ENCODE peak calls at places on chromosomes 12 and 14, in eight cellular contexts. Q is GM23338, G is transverse colon, X is GM12892, L is upper lobe of left lung, O is HepG2, V is stomach, N is suprapubic skin. Y is an unnamed sample.

GRCh38 chr12:133130808-133131128 is 341 bp downstream of the ZNF10 start:
- DNase-seq in V (peak; percentile 32), X (no peak), O (no peak), Q (no peak), L (peak; percentile 23), N (peak; percentile 66), G (peak; percentile 45), Y (peak; percentile 87)

GRCh38 chr12:23236056-23236455 is 611.1 kb downstream of the ETNK1 start:
- DNase-seq in N (no peak), G (no peak), V (no peak), Q (no peak), X (no peak), L (no peak), O (peak; percentile 53), Y (no peak)

GRCh38 chr12:2198088-2198501 is 145.3 kb downstream of the CACNA1C start:
- DNase-seq in N (no peak), G (no peak), O (no peak), L (no peak), V (no peak), X (no peak), Q (peak; percentile 88), Y (no peak)

GRCh38 chr12:106837782-106838181 is 63.3 kb downstream of the RIC8B start:
- DNase-seq in X (no peak), N (no peak), O (no peak), Q (no peak), L (no peak), G (peak; percentile 22), V (no peak), Y (no peak)

GRCh38 chr14:104421892-104422291 is 157.7 kb upstream of the C14orf180 start:
- DNase-seq in O (no peak), X (no peak), L (no peak), N (peak; percentile 37), Q (no peak), V (no peak), G (no peak), Y (no peak)

GRCh38 chr12:88308825-88309224 is 166.7 kb downstream of the TMTC3 start:
- DNase-seq in L (no peak), O (no peak), G (no peak), Q (no peak), N (no peak), V (no peak), X (no peak), Y (no peak)

GRCh38 chr12:59382678-59383425 is 213.0 kb upstream of the SLC16A7 start:
- DNase-seq in G (no peak), O (no peak), X (no peak), Q (peak; percentile 30), L (no peak), V (no peak), N (no peak), Y (no peak)

GRCh38 chr12:57726151-57726883 is 12.2 kb downstream of the AGAP2 start:
- DNase-seq in G (peak; percentile 87), L (peak; percentile 75), X (peak; percentile 14), N (peak; percentile 90), Q (peak; percentile 96), V (peak; percentile 74), O (peak; percentile 71), Y (peak; percentile 87)

GRCh38 chr12:32115404-32116104 is 8.9 kb downstream of the BICD1 start:
- DNase-seq in G (peak; percentile 63), O (no peak), Q (no peak), L (peak; percentile 82), V (peak; percentile 63), N (peak; percentile 90), X (no peak), Y (no peak)

GRCh38 chr14:72737560-72737943 is 156.3 kb downstream of the DPF3 start:
- DNase-seq in G (no peak), L (no peak), X (no peak), O (no peak), V (no peak), N (no peak), Q (no peak), Y (no peak)

GRCh38 chr12:64826234-64826633 is 1.8 kb downstream of the TBC1D30 start:
- DNase-seq in L (peak; percentile 32), G (peak; percentile 64), N (no peak), V (peak; percentile 81), O (no peak), X (no peak), Q (peak; percentile 97), Y (no peak)

GRCh38 chr12:1115471-1116242 is 124.6 kb downstream of the ERC1 start:
- DNase-seq in G (no peak), X (no peak), N (no peak), V (no peak), L (peak; percentile 52), O (no peak), Q (no peak), Y (no peak)

GRCh38 chr12:54228471-54228870 is 39.7 kb upstream of the SMUG1 start:
- DNase-seq in Q (no peak), X (no peak), L (no peak), V (no peak), N (no peak), G (no peak), O (no peak), Y (no peak)

GRCh38 chr12:115451151-115451784 is 767.3 kb upstream of the TBX3 start:
- DNase-seq in O (no peak), N (no peak), X (no peak), L (no peak), V (no peak), Q (no peak), G (no peak), Y (no peak)

GRCh38 chr12:68291396-68292036 is 38.1 kb upstream of the IL22 start:
- DNase-seq in X (no peak), V (no peak), O (no peak), L (no peak), N (no peak), G (no peak), Q (no peak), Y (no peak)

GRCh38 chr12:45469902-45470301 is 254.0 kb downstream of the ANO6 start:
- DNase-seq in V (no peak), L (no peak), Q (no peak), N (no peak), X (no peak), G (no peak), O (no peak), Y (no peak)

GRCh38 chr14:71322660-71323250 is 415.5 kb downstream of the PCNX1 start:
- DNase-seq in X (no peak), O (no peak), V (no peak), L (peak; percentile 37), N (no peak), Q (no peak), G (no peak), Y (no peak)

GRCh38 chr14:90643982-90644510 is 172.2 kb downstream of the TTC7B start:
- DNase-seq in Q (no peak), L (no peak), X (no peak), V (no peak), N (no peak), O (no peak), G (no peak), Y (no peak)

GRCh38 chr12:96028538-96028937 is 6.8 kb downstream of the LTA4H start:
- DNase-seq in O (no peak), L (no peak), V (no peak), X (no peak), Q (no peak), N (no peak), G (no peak), Y (no peak)

GRCh38 chr12:94187351-94187750 is 39.0 kb downstream of the PLXNC1 start:
- DNase-seq in X (no peak), L (no peak), G (no peak), O (no peak), Q (no peak), N (no peak), V (no peak), Y (no peak)
- TF ChIP-seq POLR2AphosphoS5 in X (no peak), L (no peak), G (no peak), O (no peak), Q (no peak), N (no peak), V (no peak), Y (no peak)

DNA sequence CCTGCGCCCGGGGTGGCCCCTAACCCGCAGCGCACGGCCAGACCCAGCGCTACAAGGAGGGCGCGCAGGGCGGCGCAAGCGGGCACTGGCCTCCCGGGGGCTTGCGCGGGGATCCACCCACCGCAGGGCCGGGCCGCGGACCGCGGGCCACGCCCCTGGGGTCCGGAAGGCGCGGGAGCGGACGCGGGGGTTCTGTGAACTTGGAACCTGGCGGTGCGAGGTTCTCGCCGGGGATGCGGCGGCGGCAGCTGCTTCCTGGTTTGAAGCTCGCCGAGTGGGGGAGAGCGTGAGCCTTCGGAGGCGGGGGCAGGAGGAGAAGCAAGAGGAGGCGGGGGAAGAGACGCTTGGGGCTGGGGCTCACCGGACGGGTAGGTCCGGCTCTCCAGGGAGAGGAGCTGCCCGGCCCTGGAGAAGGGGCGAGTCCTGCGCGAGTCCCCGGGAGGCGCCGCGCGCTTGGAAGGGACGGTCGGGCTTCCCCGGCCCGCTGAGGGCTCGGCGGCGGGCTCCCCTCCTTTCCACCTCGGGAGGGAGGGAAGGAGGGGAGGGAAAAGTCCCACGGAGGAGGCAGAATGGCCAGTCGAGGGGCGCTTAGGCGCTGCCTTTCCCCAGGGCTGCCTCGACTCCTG is at the start of gene PRKCH:
- DNase-seq in N (peak; percentile 91), L (peak; percentile 89), Q (peak; percentile 82), V (peak; percentile 76), G (peak; percentile 79), O (peak; percentile 11), X (peak; percentile 55), Y (peak; percentile 94)
- TF ChIP-seq POLR2AphosphoS5 in N (no peak), L (peak; percentile 38), Q (no peak), V (no peak), G (peak; percentile 15), O (no peak), X (no peak), Y (peak; percentile 87)

GRCh38 chr12:19277707-19278106 is 148.2 kb downstream of the PLEKHA5 start:
- DNase-seq in L (no peak), V (no peak), X (no peak), G (no peak), O (no peak), N (no peak), Q (no peak), Y (no peak)

GRCh38 chr12:19278407-19278806 is 148.9 kb downstream of the PLEKHA5 start:
- DNase-seq in G (no peak), X (no peak), V (no peak), L (no peak), O (no peak), N (no peak), Q (no peak), Y (no peak)

GRCh38 chr12:19276767-19277166 is 147.2 kb downstream of the PLEKHA5 start:
- DNase-seq in O (no peak), L (no peak), N (no peak), Q (no peak), G (no peak), V (no peak), X (no peak), Y (no peak)

GRCh38 chr12:19273482-19274330 is 144.2 kb downstream of the PLEKHA5 start:
- DNase-seq in V (peak; percentile 67), O (peak; percentile 56), X (no peak), N (no peak), L (peak; percentile 50), Q (no peak), G (peak; percentile 44), Y (no peak)
- TF ChIP-seq POLR2AphosphoS5 in V (no peak), O (no peak), X (no peak), N (no peak), L (no peak), Q (no peak), G (no peak), Y (no peak)

DNA sequence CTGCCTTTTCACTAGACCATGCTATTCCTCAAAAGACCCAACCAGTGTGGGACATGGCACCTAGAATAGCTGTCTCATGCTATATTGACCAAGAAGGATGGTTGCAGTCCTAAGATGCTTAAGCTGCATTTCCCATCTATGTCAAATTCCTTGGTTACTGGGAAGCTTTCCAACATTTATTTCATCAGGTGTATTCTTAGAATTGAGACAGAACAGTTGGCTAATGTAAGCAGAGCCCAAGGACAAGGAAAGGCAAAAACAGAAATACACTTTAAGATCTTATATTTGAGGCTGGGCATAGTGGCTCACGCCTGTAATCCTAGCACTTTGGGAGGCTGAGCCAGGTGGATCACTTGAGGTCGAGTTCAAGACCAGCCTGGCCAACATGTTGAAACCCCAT is 24.7 kb downstream of the ARG2 start:
- DNase-seq in N (no peak), L (no peak), V (no peak), G (no peak), Q (no peak), X (no peak), O (no peak), Y (no peak)
- TF ChIP-seq POLR2AphosphoS5 in N (no peak), L (no peak), V (no peak), G (no peak), Q (no peak), X (no peak), O (no peak), Y (no peak)

Y was measured in spleen.